ENCODE peak calls at places on chromosomes 12 and 14, in nine cellular contexts. F is A549, J is K562, N is HCT116, Y is GM23338, T is GM12878, E is HL-60, I is HepG2, P is Panc1. L is an unnamed sample.

GRCh38 chr14:92613008-92613658 is 99.6 kb downstream of the RIN3 start:
- DNase-seq in F (no peak), P (no peak), J (peak; percentile 32), T (no peak), N (no peak), E (peak; percentile 56), Y (peak; percentile 89), I (peak; percentile 20), L (peak; percentile 59)

GRCh38 chr12:112321277-112321676 is 61.0 kb downstream of the HECTD4 start:
- DNase-seq in I (no peak), N (no peak), Y (peak; percentile 33), F (no peak), J (no peak), P (no peak), T (no peak), E (no peak), L (no peak)

GRCh38 chr12:62562892-62563291 is 96.3 kb downstream of the MON2 start:
- DNase-seq in J (no peak), I (no peak), E (no peak), T (no peak), N (no peak), Y (no peak), P (no peak), F (no peak), L (no peak)

GRCh38 chr12:104012331-104012730 is 37.7 kb downstream of the GLT8D2 start:
- DNase-seq in J (no peak), P (no peak), T (no peak), I (no peak), Y (no peak), E (no peak), N (no peak), F (no peak), L (no peak)

GRCh38 chr14:64891839-64892375 is 12.2 kb upstream of the SPTB start:
- DNase-seq in F (peak; percentile 56), N (peak; percentile 59), Y (peak; percentile 80), E (peak; percentile 28), P (no peak), J (peak; percentile 30), T (peak; percentile 36), I (peak; percentile 56), L (peak; percentile 48)

GRCh38 chr12:77469614-77470333 is 360.9 kb upstream of the NAV3 start:
- DNase-seq in N (no peak), P (no peak), E (no peak), Y (no peak), I (no peak), T (no peak), F (no peak), J (no peak), L (no peak)

GRCh38 chr14:92510972-92511371 is 2.6 kb upstream of the RIN3 start:
- DNase-seq in F (no peak), T (no peak), N (peak; percentile 51), J (peak; percentile 12), P (no peak), I (peak; percentile 48), Y (peak; percentile 71), E (no peak), L (no peak)

GRCh38 chr14:85531141-85531593 is 1.2 kb downstream of the FLRT2 start:
- DNase-seq in J (no peak), Y (peak; percentile 81), E (peak; percentile 9), I (no peak), F (peak; percentile 15), N (no peak), P (no peak), T (no peak), L (peak; percentile 5)

DNA sequence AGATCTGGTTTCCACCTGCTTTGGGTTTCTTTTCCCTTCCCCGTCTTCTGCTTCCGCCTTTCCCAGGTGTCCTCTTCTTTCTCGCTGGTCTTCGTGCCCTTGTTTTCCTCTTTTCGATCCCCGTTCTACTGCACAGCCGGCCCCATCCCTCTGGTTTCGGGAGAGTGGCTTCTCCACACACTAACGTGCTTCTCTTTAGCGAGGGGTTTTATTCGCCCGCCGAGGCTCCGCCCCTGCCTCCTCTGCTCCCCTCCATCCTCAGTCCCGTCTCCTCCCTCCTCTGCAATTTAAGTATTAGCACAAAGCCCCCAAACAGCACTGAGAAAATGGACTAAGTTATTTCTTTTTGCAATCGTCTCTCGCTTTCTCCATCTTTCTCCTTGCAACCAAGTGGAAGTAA is at the start of gene SLC7A8:
- DNase-seq in I (no peak), P (no peak), J (no peak), N (peak; percentile 7), T (no peak), E (no peak), F (no peak), Y (peak; percentile 78), L (no peak)
- TF ChIP-seq REST in I (no peak), P (no peak), J (no peak), N (no peak), T (no peak), E (no peak), F (no peak), Y (no peak), L (no peak)

GRCh38 chr14:22231022-22231421 is 358.0 kb downstream of the DAD1 start:
- DNase-seq in P (no peak), J (no peak), Y (no peak), I (no peak), F (no peak), T (no peak), N (no peak), E (peak; percentile 85), L (no peak)
- TF ChIP-seq REST in P (no peak), J (no peak), Y (no peak), I (no peak), F (no peak), T (no peak), N (no peak), E (no peak), L (no peak)

DNA sequence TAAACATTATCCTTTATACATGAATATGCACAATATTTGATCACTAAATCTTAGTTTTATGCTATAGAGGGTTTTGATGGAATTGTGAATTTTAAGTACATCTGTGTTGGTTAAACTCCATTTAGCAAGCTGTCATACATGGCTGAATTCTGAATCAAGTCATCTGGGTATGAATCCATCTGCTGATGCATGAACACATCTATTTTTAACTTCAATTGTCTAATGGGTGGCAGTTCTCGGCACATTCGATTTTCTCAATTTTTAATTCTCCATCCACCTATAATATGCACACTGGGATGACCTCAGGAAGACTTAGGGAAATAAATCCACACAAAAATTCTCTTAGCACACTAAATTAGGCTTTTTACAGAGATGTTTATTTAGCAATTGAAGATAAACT is 44.3 kb upstream of the VPS33A start:
- DNase-seq in J (no peak), E (no peak), T (no peak), I (no peak), N (no peak), P (no peak), Y (no peak), F (no peak), L (no peak)
- TF ChIP-seq REST in J (no peak), E (no peak), T (no peak), I (no peak), N (no peak), P (no peak), Y (no peak), F (no peak), L (no peak)

GRCh38 chr12:117331691-117332090 is 29.7 kb downstream of the NOS1 start:
- DNase-seq in F (peak; percentile 27), Y (no peak), J (no peak), T (no peak), N (no peak), E (no peak), I (peak; percentile 26), P (no peak), L (no peak)

GRCh38 chr12:117339104-117339503 is 22.3 kb downstream of the NOS1 start:
- DNase-seq in E (no peak), N (no peak), Y (peak; percentile 17), I (no peak), T (no peak), J (no peak), P (no peak), F (no peak), L (no peak)

GRCh38 chr12:117334098-117334497 is 27.3 kb downstream of the NOS1 start:
- DNase-seq in F (no peak), N (no peak), P (no peak), I (no peak), E (no peak), Y (no peak), J (no peak), T (no peak), L (no peak)

GRCh38 chr12:117333331-117334000 is 28.0 kb downstream of the NOS1 start:
- DNase-seq in I (no peak), J (no peak), T (no peak), E (peak; percentile 29), N (no peak), F (no peak), Y (no peak), P (no peak), L (peak; percentile 52)

DNA sequence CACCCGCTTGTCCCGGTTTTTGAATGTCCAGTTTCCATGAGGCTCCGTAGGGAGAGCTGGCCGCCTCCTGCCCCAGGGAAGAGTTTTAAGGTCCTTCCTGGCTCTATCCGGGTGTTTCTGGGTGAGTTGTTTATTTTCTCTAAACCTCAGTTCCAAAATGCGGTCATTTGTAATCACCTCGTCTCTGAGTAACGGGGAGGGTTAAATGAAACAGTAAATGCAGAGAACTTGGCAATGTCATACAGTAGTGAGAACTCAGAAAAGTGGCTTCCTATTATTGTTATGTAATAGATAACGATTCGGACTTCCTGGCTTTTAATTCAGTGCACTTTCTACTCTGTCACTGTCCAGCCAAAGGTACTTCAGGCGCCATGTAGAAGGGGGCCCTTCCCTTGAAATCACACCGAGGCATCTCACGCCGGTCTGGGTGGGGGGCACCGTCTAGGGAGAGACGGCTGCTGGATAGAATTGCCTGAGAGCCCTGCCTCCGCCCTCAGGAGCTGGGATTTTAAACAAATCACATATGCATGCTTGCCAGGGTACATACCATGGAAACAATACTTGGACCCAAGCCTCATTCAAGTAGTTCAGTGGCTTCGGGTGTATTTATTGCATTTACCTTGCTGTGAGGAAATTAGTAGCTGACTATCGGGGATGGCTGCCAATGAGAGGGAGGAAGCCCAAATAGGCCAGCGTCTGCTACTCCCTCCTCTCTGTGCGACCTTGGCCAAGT is 26.4 kb downstream of the NOS1 start:
- DNase-seq in Y (no peak), F (no peak), J (no peak), N (no peak), E (no peak), P (no peak), I (no peak), T (no peak), L (no peak)
- TF ChIP-seq REST in Y (no peak), F (no peak), J (no peak), N (no peak), E (no peak), P (no peak), I (no peak), T (no peak), L (no peak)

L was measured in SK-N-SH.